ENCODE peak calls at places on chromosomes 6 and 20, in seven cellular contexts. J, Q, W, T, A, K and Y are unnamed samples.

GRCh38 chr6:7454696-7455095 is 65.1 kb downstream of the RIOK1 start:
- DNase-seq in A (no peak), Q (no peak), J (no peak), W (no peak), K (no peak), T (no peak), Y (peak)

GRCh38 chr20:61744691-61745396 is 320.8 kb downstream of the TAF4 start:
- DNase-seq in W (peak), K (no peak), J (no peak), T (no peak), Q (no peak), A (no peak), Y (no peak)

GRCh38 chr6:110544472-110544871 is 68.1 kb upstream of the SLC22A16 start:
- DNase-seq in J (no peak), T (no peak), W (no peak), K (peak), A (no peak), Q (no peak), Y (no peak)

GRCh38 chr20:63320616-63321147 is 27.7 kb downstream of the COL20A1 start:
- DNase-seq in W (no peak), T (peak), Q (no peak), J (no peak), A (no peak), K (no peak), Y (no peak)

GRCh38 chr6:166707045-166707444 is 80.0 kb upstream of the RPS6KA2 start:
- DNase-seq in W (peak), K (peak), J (no peak), A (no peak), Q (no peak), T (no peak), Y (no peak)

GRCh38 chr20:47031821-47032220 is 137.2 kb downstream of the EYA2 start:
- DNase-seq in A (no peak), T (no peak), W (no peak), Q (no peak), J (no peak), K (no peak), Y (peak)

GRCh38 chr20:57246008-57246407 is 20.4 kb downstream of the BMP7 start:
- DNase-seq in A (no peak), Q (no peak), J (no peak), W (no peak), T (no peak), K (no peak), Y (no peak)

GRCh38 chr6:5318617-5319016 is 57.3 kb downstream of the FARS2 start:
- DNase-seq in K (no peak), W (no peak), T (no peak), Q (no peak), A (no peak), J (no peak), Y (no peak)